ENCODE peak calls at places on chromosome X, in five cellular contexts. U, F, Q, D and W are unnamed samples.

GRCh38 chrX:53287493-53288138 is 6.2 kb upstream of the IQSEC2 start:
- DNase-seq in D (peak; percentile 11), Q (no peak), U (no peak), F (no peak), W (peak; percentile 79)

GRCh38 chrX:97399400-97399799 is 515.7 kb downstream of the RPA4 start:
- DNase-seq in D (peak; percentile 44), Q (no peak), U (no peak), F (no peak), W (no peak)

GRCh38 chrX:45851434-45851991 is 650.8 kb upstream of the DIPK2B start:
- DNase-seq in D (no peak), Q (no peak), F (peak; percentile 57), U (no peak), W (peak; percentile 15)

GRCh38 chrX:117996918-117997480 is 119.6 kb downstream of the KLHL13 start:
- DNase-seq in U (no peak), D (no peak), Q (peak; percentile 0), F (no peak), W (peak; percentile 14)

GRCh38 chrX:150365953-150366911 is 3.1 kb downstream of the MAMLD1 start:
- DNase-seq in D (no peak), U (peak; percentile 31), F (no peak), Q (no peak), W (no peak)

GRCh38 chrX:45472968-45473367 is 272.3 kb upstream of the DIPK2B start:
- DNase-seq in U (no peak), Q (no peak), D (no peak), F (no peak), W (no peak)

GRCh38 chrX:132837126-132837525 is 121.3 kb downstream of the HS6ST2 start:
- DNase-seq in U (no peak), F (no peak), Q (no peak), D (no peak), W (no peak)

GRCh38 chrX:143788265-143788664 is 67.7 kb upstream of the SPANXN2 start:
- DNase-seq in Q (no peak), F (no peak), U (no peak), D (no peak), W (peak; percentile 8)

GRCh38 chrX:44483965-44484606 is 58.6 kb downstream of the FUNDC1 start:
- DNase-seq in U (peak; percentile 32), Q (no peak), D (no peak), F (no peak), W (no peak)

GRCh38 chrX:123971963-123972362 is 10.5 kb downstream of the STAG2 start:
- DNase-seq in D (no peak), Q (no peak), U (no peak), F (no peak), W (no peak)

GRCh38 chrX:134925551-134925950 is 65.2 kb upstream of the SMIM10 start:
- DNase-seq in F (no peak), Q (no peak), D (no peak), U (no peak), W (no peak)

GRCh38 chrX:150035531-150035930 is 97.2 kb upstream of the EOLA2 start:
- DNase-seq in Q (no peak), F (no peak), U (no peak), D (no peak), W (no peak)

GRCh38 chrX:136910565-136911040 is 30.1 kb upstream of the RBMX start:
- DNase-seq in U (no peak), Q (no peak), D (no peak), F (no peak), W (no peak)

GRCh38 chrX:38560776-38561125 is 591 bp upstream of the TSPAN7 start:
- DNase-seq in Q (no peak), F (no peak), D (no peak), U (no peak), W (no peak)

GRCh38 chrX:70196961-70197805 is 19.9 kb downstream of the DGAT2L6 start:
- DNase-seq in Q (peak; percentile 51), U (peak; percentile 72), D (no peak), F (peak; percentile 9), W (peak; percentile 42)

GRCh38 chrX:47358387-47359065 is 11.9 kb upstream of the ZNF157 start:
- DNase-seq in F (no peak), Q (no peak), U (no peak), D (no peak), W (no peak)

GRCh38 chrX:131025336-131025735 is 32.8 kb upstream of the ARHGAP36 start:
- DNase-seq in D (no peak), Q (peak; percentile 33), F (no peak), U (no peak), W (no peak)

GRCh38 chrX:24207826-24208225 is 58.3 kb downstream of the ZFX start:
- DNase-seq in Q (no peak), U (no peak), D (no peak), F (no peak), W (no peak)

GRCh38 chrX:105975382-105975781 is 63.1 kb downstream of the SERPINA7 start:
- DNase-seq in D (no peak), F (no peak), Q (peak; percentile 33), U (no peak), W (no peak)

GRCh38 chrX:129781134-129782014 is 1.6 kb downstream of the SASH3 start:
- DNase-seq in U (no peak), F (no peak), Q (no peak), D (peak; percentile 83), W (no peak)
- H3K27ac ChIP-seq in U (no peak overlapping the region), F (no peak overlapping the region), Q (no peak overlapping the region), D (peak overlapping the region; percentile 96), W (no peak overlapping the region)

DNA sequence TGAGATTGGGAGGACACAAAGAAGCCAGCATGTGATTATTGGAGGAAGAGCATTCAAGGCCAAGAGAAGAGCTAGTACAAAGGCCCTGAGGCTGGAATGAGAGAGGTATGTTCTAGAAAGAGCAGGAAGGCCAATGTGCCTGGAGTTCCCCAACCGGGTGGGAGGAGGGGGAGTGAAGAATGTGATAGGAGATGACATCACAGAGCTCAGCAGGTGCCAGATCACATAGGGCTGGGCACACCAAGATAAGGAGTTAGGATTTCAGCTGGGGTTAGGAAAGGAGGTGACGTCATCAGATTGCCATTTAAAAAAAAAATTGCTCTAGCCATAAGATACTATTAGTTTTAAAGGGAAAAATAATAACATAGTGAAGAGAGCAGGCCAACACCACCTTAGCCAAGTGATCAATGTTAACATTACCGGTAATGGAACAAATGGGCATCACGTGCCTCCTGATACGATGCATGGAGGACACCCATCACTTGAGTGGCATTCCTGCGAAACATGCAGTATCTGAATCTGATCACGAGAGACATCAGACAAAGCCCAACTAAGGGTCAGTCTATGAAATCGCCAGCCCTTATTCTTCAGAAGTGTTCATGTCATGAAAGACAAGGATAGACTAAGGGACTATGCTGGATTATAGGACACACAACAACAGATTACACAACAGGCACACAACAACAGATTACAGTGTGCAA is 344.3 kb downstream of the BCOR start:
- DNase-seq in D (no peak), U (peak; percentile 65), F (no peak), Q (no peak), W (no peak)
- H3K4me2 ChIP-seq in D (no peak overlapping the region), U (no peak overlapping the region), F (no peak overlapping the region), Q (no peak overlapping the region), W (no peak overlapping the region)

DNA sequence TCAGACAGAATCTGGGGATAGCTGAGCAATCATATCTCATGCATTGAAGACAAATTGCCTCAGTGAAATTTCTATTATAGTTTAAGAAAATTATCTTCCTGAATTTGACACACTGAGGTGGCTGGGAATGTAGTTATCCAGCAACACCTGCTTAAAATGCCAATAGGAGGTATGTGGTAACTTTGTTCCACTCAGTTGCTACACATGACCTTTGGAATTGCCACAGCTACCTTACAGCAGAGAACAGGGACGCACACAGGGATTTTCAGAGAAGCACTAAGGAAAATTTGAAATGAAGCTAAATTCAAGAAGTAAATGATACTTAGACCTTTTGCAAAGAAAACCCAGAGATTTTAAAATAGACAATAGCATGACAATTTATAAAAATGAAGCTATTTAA is 264.6 kb downstream of the IL1RAPL1 start:
- DNase-seq in D (no peak), Q (peak; percentile 1), U (no peak), F (no peak), W (no peak)
- TF ChIP-seq GABPA in D (no peak), Q (no peak), U (no peak), F (no peak), W (no peak)

GRCh38 chrX:27591938-27592337 is 1.8 kb downstream of the DCAF8L2 start:
- DNase-seq in F (no peak), Q (no peak), U (no peak), D (no peak), W (no peak)
- H3K27ac ChIP-seq in F (no peak overlapping the region), Q (no peak overlapping the region), U (no peak overlapping the region), D (no peak overlapping the region), W (no peak overlapping the region)